ENCODE peak calls at places on chromosomes 6 and 20, in four cellular contexts. F is neuronal stem cell, L is GM06990, I is kidney epithelial cell. U is an unnamed sample. For H3K36me3, the result is how much of the 10 kb centered on the place peaks cover.

GRCh38 chr6:129683606-129684322 is 26.2 kb downstream of the ARHGAP18 start:
- DNase-seq in F (no peak), L (peak), I (peak), U (peak)

GRCh38 chr20:45061244-45061643 is 39.7 kb downstream of the KCNS1 start:
- DNase-seq in F (no peak), L (no peak), I (peak), U (peak)

GRCh38 chr6:145531822-145532221 is 203.5 kb downstream of the EPM2A start:
- DNase-seq in F (no peak), L (no peak), I (no peak), U (no peak)

GRCh38 chr6:135191508-135192255 is 10.6 kb downstream of the MYB start:
- DNase-seq in F (no peak), L (no peak), I (no peak), U (no peak)

GRCh38 chr6:93418448-93419303 is 683 bp downstream of the EPHA7 start:
- DNase-seq in F (peak), L (no peak), I (no peak), U (no peak)

GRCh38 chr6:75210885-75211739 is 5.3 kb upstream of the COL12A1 start:
- DNase-seq in F (peak), L (no peak), I (no peak), U (no peak)

GRCh38 chr6:138572200-138572875 is 73.0 kb upstream of the NHSL1 start:
- DNase-seq in F (peak), L (no peak), I (peak), U (peak)

GRCh38 chr20:41261790-41262717 is 55.5 kb downstream of the ZHX3 start:
- DNase-seq in F (no peak), L (no peak), I (no peak), U (no peak)

GRCh38 chr6:95292011-95292410 is 285.3 kb upstream of the MANEA start:
- DNase-seq in F (no peak), L (no peak), I (no peak), U (no peak)

GRCh38 chr6:106692823-106693216 is 63.4 kb downstream of the QRSL1 start:
- DNase-seq in F (no peak), L (no peak), I (no peak), U (no peak)

GRCh38 chr6:146315321-146316254 is 228.0 kb upstream of the RAB32 start:
- DNase-seq in F (no peak), L (no peak), I (no peak), U (no peak)

GRCh38 chr6:35534396-35535170 is 21.9 kb upstream of the TULP1 start:
- DNase-seq in F (no peak), L (no peak), I (no peak), U (no peak)

GRCh38 chr6:167302796-167303195 is 11.7 kb downstream of the UNC93A start:
- DNase-seq in F (no peak), L (no peak), I (no peak), U (no peak)

GRCh38 chr20:58161192-58161591 is 67.3 kb downstream of the ANKRD60 start:
- DNase-seq in F (no peak), L (no peak), I (no peak), U (no peak)

GRCh38 chr6:134446228-134446848 is 128.4 kb upstream of the SGK1 start:
- DNase-seq in F (no peak), L (no peak), I (no peak), U (no peak)

GRCh38 chr6:137011406-137011805 is 33.4 kb downstream of the IL20RA start:
- DNase-seq in F (no peak), L (no peak), I (no peak), U (no peak)

GRCh38 chr6:116036075-116036773 is 24.5 kb downstream of the FRK start:
- DNase-seq in F (no peak), L (no peak), I (no peak), U (no peak)

GRCh38 chr6:11496152-11497060 is 41.1 kb upstream of the TMEM170B start:
- DNase-seq in F (peak), L (no peak), I (peak), U (peak)

GRCh38 chr6:110137924-110138887 is 41.3 kb downstream of the WASF1 start:
- DNase-seq in F (no peak), L (no peak), I (no peak), U (no peak)

GRCh38 chr20:54624701-54625472 is 149.5 kb downstream of the DOK5 start:
- DNase-seq in F (no peak), L (no peak), I (no peak), U (no peak)

GRCh38 chr6:85063611-85064010 is 299.2 kb upstream of the TBX18 start:
- DNase-seq in F (no peak), L (no peak), I (no peak), U (no peak)

GRCh38 chr6:117317261-117317660 is 51.9 kb downstream of the VGLL2 start:
- DNase-seq in F (no peak), L (no peak), I (no peak), U (no peak)

GRCh38 chr20:38345643-38346042 is 639 bp upstream of the LBP start:
- DNase-seq in F (no peak), L (no peak), I (no peak), U (no peak)

GRCh38 chr20:62524486-62524885 is 48.7 kb upstream of the GATA5 start:
- DNase-seq in F (no peak), L (no peak), I (no peak), U (no peak)

GRCh38 chr6:1162367-1163275 is 149.3 kb upstream of the FOXQ1 start:
- DNase-seq in F (no peak), L (no peak), I (no peak), U (no peak)

GRCh38 chr6:131372535-131372934 is 200.5 kb upstream of the ARG1 start:
- DNase-seq in F (no peak), L (no peak), I (no peak), U (no peak)

GRCh38 chr20:43937586-43937985 is 22.9 kb downstream of the TOX2 start:
- DNase-seq in F (no peak), L (no peak), I (no peak), U (no peak)

GRCh38 chr6:18362058-18362561 is 25.0 kb upstream of the RNF144B start:
- DNase-seq in F (no peak), L (no peak), I (peak), U (peak)

GRCh38 chr6:19033683-19034082 is 646.5 kb downstream of the RNF144B start:
- DNase-seq in F (no peak), L (no peak), I (no peak), U (no peak)

GRCh38 chr20:51536116-51537069 is 6.1 kb downstream of the NFATC2 start:
- DNase-seq in F (no peak), L (no peak), I (no peak), U (no peak)

GRCh38 chr6:67112120-67112519 is 1405.1 kb upstream of the EYS start:
- DNase-seq in F (no peak), L (no peak), I (no peak), U (no peak)

GRCh38 chr6:11654876-11655275 is 117.3 kb downstream of the TMEM170B start:
- DNase-seq in F (no peak), L (no peak), I (no peak), U (peak)

GRCh38 chr6:140660295-140660694 is 1285.8 kb upstream of the CITED2 start:
- DNase-seq in F (no peak), L (no peak), I (no peak), U (no peak)

GRCh38 chr6:90103056-90103793 is 193.4 kb downstream of the BACH2 start:
- DNase-seq in F (no peak), L (peak), I (no peak), U (peak)

GRCh38 chr6:20191951-20192350 is 20.3 kb downstream of the MBOAT1 start:
- DNase-seq in F (no peak), L (no peak), I (no peak), U (no peak)
- H3K4me3 ChIP-seq in F (no peak), L (no peak), I (no peak), U (no peak)

GRCh38 chr20:33859157-33859695 is 48.1 kb downstream of the CHMP4B start:
- DNase-seq in F (no peak), L (peak), I (no peak), U (no peak)

GRCh38 chr20:33859751-33860150 is 48.6 kb downstream of the CHMP4B start:
- DNase-seq in F (no peak), L (no peak), I (no peak), U (no peak)

GRCh38 chr20:33858666-33859065 is 47.5 kb downstream of the CHMP4B start:
- DNase-seq in F (no peak), L (no peak), I (no peak), U (no peak)

GRCh38 chr20:33861458-33861857 is 50.3 kb downstream of the CHMP4B start:
- DNase-seq in F (no peak), L (no peak), I (no peak), U (no peak)

GRCh38 chr20:33857722-33858563 is 46.8 kb downstream of the CHMP4B start:
- DNase-seq in F (no peak), L (no peak), I (no peak), U (no peak)
- H3K36me3 ChIP-seq in F (under half), L (under half), I (under half), U (under half)

DNA sequence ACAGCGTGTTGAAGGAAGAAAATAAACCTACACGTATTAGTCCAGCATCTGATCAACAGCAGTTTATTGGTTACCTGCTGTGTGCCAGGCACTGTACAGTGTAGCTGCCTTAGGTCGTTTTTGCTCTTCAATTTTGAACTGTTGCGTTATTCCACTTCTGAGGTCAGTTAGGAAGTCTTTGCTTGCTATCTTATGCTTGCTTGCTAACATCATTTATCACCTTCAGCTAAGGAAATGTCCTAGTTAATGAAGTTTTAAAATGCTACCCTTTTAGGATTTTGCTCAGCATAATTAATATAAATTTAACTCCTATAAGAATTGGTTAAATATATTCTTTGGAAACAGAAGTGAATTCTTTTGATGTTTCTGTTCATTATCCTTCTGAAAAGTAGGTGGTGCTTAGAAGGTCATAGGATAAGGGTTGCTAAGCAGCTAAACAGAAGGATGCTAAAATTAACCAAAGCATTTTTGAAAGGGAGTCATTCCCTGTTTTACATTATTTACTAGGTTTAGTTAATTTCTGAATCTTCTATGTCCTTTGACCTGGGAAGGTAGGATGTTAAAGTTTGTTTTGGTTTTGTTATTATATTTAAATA is 3.4 kb downstream of the RREB1 start:
- DNase-seq in F (no peak), L (no peak), I (no peak), U (no peak)
- H3K4me3 ChIP-seq in F (no peak), L (peak), I (no peak), U (no peak)

GRCh38 chr6:33704215-33704817 is 7.2 kb downstream of the UQCC2 start:
- DNase-seq in F (no peak), L (no peak), I (no peak), U (no peak)
- H3K36me3 ChIP-seq in F (under half), L (under half), I (under half), U (under half)

GRCh38 chr6:157571995-157572394 is 191.0 kb downstream of the ZDHHC14 start:
- DNase-seq in F (no peak), L (no peak), I (no peak), U (no peak)
- H3K4me3 ChIP-seq in F (no peak), L (no peak), I (no peak), U (no peak)

GRCh38 chr6:100622907-100623692 is 158.4 kb upstream of the SIM1 start:
- DNase-seq in F (no peak), L (no peak), I (no peak), U (no peak)

GRCh38 chr6:100618349-100618671 is 153.6 kb upstream of the SIM1 start:
- DNase-seq in F (no peak), L (no peak), I (no peak), U (no peak)

GRCh38 chr6:100617633-100618348 is 153.1 kb upstream of the SIM1 start:
- DNase-seq in F (no peak), L (no peak), I (peak), U (peak)

GRCh38 chr6:100614933-100615332 is 150.2 kb upstream of the SIM1 start:
- DNase-seq in F (no peak), L (no peak), I (no peak), U (no peak)

GRCh38 chr6:100620085-100620484 is 155.4 kb upstream of the SIM1 start:
- DNase-seq in F (no peak), L (no peak), I (peak), U (peak)
- H3K36me3 ChIP-seq in F (under half), L (under half), I (under half), U (under half)

DNA sequence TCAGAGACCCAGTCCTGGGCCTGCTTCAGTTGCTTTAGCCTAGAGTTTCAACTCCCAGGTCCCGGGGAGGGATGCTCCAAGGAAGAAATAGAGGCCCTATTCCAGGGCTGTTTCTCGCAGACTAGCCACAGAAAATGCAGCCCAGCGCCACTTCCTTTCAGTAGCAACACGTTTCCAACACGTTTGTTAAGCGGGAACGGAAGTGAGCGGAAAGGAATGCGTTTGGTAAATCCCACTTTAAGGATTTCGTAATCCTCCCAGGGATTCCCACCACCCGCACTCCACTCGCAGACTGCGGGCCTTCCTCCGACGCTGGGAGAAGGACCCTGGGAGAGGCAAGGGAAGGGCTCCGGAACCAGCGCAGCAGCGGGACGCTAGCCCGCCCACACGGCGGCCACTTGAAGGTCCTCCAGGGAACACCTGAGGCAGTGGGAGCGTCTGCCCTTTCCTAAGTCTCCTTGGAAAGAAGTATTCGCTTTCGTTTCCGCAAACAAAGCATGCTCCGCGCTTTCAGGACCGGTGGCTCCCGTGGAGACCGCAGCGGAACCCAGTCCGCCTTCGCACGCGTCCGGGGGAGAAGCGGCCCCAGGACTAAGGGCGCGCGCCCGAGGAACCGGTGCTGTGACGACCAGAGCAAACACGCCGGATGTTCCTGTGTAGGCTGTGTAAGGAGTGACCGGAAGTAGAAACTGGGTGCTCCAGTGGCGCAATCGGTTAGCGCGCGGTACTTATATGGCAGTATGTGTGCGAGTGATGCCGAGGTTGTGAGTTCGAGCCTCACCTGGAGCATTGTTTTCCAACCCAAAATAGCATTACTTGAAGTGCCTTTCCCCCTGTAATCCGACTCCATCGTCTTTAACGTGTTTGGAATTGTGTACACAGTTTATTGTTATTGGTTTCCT is 227.6 kb upstream of the PRSS16 start:
- DNase-seq in F (peak), L (peak), I (peak), U (peak)
- H3K4me3 ChIP-seq in F (peak), L (peak), I (peak), U (peak)

DNA sequence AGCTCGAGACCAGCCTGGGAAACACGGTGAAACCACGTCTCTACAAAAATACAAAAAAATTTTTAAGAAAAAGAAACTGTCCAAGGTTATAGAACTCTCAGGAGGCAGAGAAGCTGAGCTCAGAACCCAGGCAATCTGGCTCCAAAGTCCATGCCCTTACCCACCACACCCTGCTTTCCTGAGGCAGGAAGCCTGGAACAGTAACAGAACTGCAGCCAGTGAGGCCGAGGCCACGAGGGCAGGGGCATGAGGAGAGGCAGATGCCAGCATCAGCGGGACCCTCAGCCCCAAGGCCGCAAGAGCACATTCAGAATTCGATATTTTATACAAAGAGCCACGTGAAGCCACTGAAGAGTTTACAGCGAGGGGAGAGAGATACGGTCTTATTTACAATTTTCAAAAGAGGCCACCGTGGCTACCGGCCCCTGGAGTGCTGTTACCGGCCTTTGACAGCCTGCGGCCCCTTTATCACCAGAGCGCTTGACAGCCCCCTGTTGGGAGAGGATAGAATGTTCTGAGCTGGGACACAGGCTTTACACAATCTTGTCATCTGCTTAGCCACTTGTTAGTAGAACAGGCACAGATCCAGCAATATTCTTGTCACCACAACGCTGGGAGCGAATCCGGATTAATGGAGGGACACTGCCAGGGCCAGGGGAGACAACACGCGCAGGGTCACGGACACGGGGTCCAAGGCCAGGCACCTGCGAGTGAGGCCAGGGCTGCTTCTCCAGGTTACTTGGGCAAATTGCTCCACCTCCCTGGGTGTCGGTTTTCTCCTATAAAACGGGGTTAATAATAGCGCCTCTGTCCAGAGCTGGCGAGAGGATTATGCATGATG is 5.6 kb downstream of the SPATA2 start:
- DNase-seq in F (no peak), L (no peak), I (no peak), U (no peak)
- H3K36me3 ChIP-seq in F (under half), L (under half), I (under half), U (under half)